ENCODE peak calls at places on chromosomes 2 and 18, in seven cellular contexts. E is frontal cortex; Q is hepatocyte; C is lower lobe of right lung; G is GM23248; J is stimulated activated CD4-positive, alpha-beta T cell treated with anti-CD3 and anti-CD28 coated beads, Interleukin-1b, Interleukin-23, amount 100 ng/mL, for 24 hours; H is omental fat pad. Y is an unnamed sample.

GRCh38 chr2:233798335-233799086 is 20.4 kb downstream of the MROH2A start:
- DNase-seq in J (no peak), G (no peak), H (no peak), C (no peak), Q (no peak), E (no peak), Y (no peak)

GRCh38 chr18:34942975-34943374 is 98.2 kb upstream of the MAPRE2 start:
- DNase-seq in Q (peak), E (no peak), H (no peak), G (no peak), J (no peak), C (no peak), Y (no peak)

GRCh38 chr2:119544075-119545031 is at the start of gene CFAP221:
- DNase-seq in H (no peak), J (peak), E (peak), G (peak), C (peak), Q (peak), Y (peak)

GRCh38 chr2:68248361-68248760 is 4.0 kb downstream of the PPP3R1 start:
- DNase-seq in H (no peak), Q (no peak), J (no peak), G (no peak), C (no peak), E (no peak), Y (peak)

GRCh38 chr18:76619342-76620315 is 124.6 kb upstream of the ZNF516 start:
- DNase-seq in E (peak), Q (peak), G (peak), J (no peak), C (peak), H (peak), Y (no peak)

GRCh38 chr2:30147715-30148611 is 1.2 kb downstream of the YPEL5 start:
- DNase-seq in C (peak), Q (peak), E (peak), G (peak), H (peak), J (peak), Y (peak)

GRCh38 chr2:20212459-20212870 is 12.5 kb downstream of the SDC1 start:
- DNase-seq in C (peak), G (no peak), H (no peak), Q (peak), E (no peak), J (no peak), Y (no peak)

GRCh38 chr2:222518570-222519381 is 94.4 kb downstream of the SGPP2 start:
- DNase-seq in Q (peak), C (no peak), E (no peak), J (no peak), G (peak), H (no peak), Y (peak)

GRCh38 chr2:32482466-32482865 is 125.6 kb downstream of the BIRC6 start:
- DNase-seq in E (no peak), J (no peak), C (no peak), Q (no peak), G (no peak), H (no peak), Y (no peak)

GRCh38 chr18:36769172-36769571 is 59.6 kb downstream of the TPGS2 start:
- DNase-seq in E (no peak), G (peak), H (no peak), C (no peak), Q (no peak), J (no peak), Y (peak)

GRCh38 chr2:199690225-199690624 is 160.8 kb downstream of the FTCDNL1 start:
- DNase-seq in C (no peak), G (no peak), H (no peak), Q (no peak), E (no peak), J (no peak), Y (no peak)

GRCh38 chr18:48672671-48673340 is 134.0 kb downstream of the CTIF start:
- DNase-seq in E (no peak), H (no peak), G (no peak), C (no peak), J (no peak), Q (no peak), Y (no peak)

Y was measured in PC-3.